ENCODE peak calls at places on chromosomes 11 and 22, in nine cellular contexts. One of them, this sample, is unnamed.

GRCh38 chr22:30439836-30440235 is 14.3 kb downstream of the MTFP1 start:
- DNase-seq in Calu3: no peak
- DNase-seq in activated T-cell treated with anti-CD3 and anti-CD28 coated beads, Interleukin-2, amount 50 U/mL, for 4 hours: no peak
- DNase-seq in central memory CD8-positive, alpha-beta T cell: no peak
- DNase-seq in RWPE1: no peak
- DNase-seq in iPS DF 6.9: no peak
- DNase-seq in hepatic stellate cell: no peak
- DNase-seq in GM19239: no peak
- DNase-seq in astrocyte of the hippocampus: no peak
- DNase-seq in this sample: no peak

GRCh38 chr11:31834237-31834636 is 23.1 kb upstream of the PAX6 start:
- DNase-seq in central memory CD8-positive, alpha-beta T cell: no peak
- DNase-seq in astrocyte of the hippocampus: no peak
- DNase-seq in hepatic stellate cell: no peak
- DNase-seq in Calu3: no peak
- DNase-seq in RWPE1: no peak
- DNase-seq in iPS DF 6.9: no peak
- DNase-seq in activated T-cell treated with anti-CD3 and anti-CD28 coated beads, Interleukin-2, amount 50 U/mL, for 4 hours: no peak
- DNase-seq in GM19239: no peak
- DNase-seq in this sample: no peak

GRCh38 chr22:28222066-28222465 is 303.0 kb upstream of the PITPNB start:
- DNase-seq in GM19239: no peak
- DNase-seq in hepatic stellate cell: no peak
- DNase-seq in Calu3: no peak
- DNase-seq in RWPE1: no peak
- DNase-seq in central memory CD8-positive, alpha-beta T cell: no peak
- DNase-seq in activated T-cell treated with anti-CD3 and anti-CD28 coated beads, Interleukin-2, amount 50 U/mL, for 4 hours: no peak
- DNase-seq in iPS DF 6.9: no peak
- DNase-seq in astrocyte of the hippocampus: no peak
- DNase-seq in this sample: no peak

GRCh38 chr11:94767701-94768601 is at the start of gene AMOTL1:
- DNase-seq in activated T-cell treated with anti-CD3 and anti-CD28 coated beads, Interleukin-2, amount 50 U/mL, for 4 hours: no peak
- DNase-seq in Calu3: peak
- DNase-seq in RWPE1: peak
- DNase-seq in GM19239: peak
- DNase-seq in iPS DF 6.9: peak
- DNase-seq in astrocyte of the hippocampus: peak
- DNase-seq in central memory CD8-positive, alpha-beta T cell: no peak
- DNase-seq in hepatic stellate cell: peak
- DNase-seq in this sample: no peak

GRCh38 chr11:13251961-13252360 is 25.6 kb upstream of the BMAL1 start:
- DNase-seq in GM19239: no peak
- DNase-seq in activated T-cell treated with anti-CD3 and anti-CD28 coated beads, Interleukin-2, amount 50 U/mL, for 4 hours: no peak
- DNase-seq in hepatic stellate cell: no peak
- DNase-seq in RWPE1: no peak
- DNase-seq in astrocyte of the hippocampus: no peak
- DNase-seq in central memory CD8-positive, alpha-beta T cell: no peak
- DNase-seq in iPS DF 6.9: no peak
- DNase-seq in Calu3: no peak
- DNase-seq in this sample: no peak

GRCh38 chr11:1384206-1384965 is 5.3 kb upstream of the BRSK2 start:
- DNase-seq in iPS DF 6.9: no peak
- DNase-seq in hepatic stellate cell: no peak
- DNase-seq in RWPE1: no peak
- DNase-seq in GM19239: no peak
- DNase-seq in central memory CD8-positive, alpha-beta T cell: no peak
- DNase-seq in activated T-cell treated with anti-CD3 and anti-CD28 coated beads, Interleukin-2, amount 50 U/mL, for 4 hours: no peak
- DNase-seq in astrocyte of the hippocampus: no peak
- DNase-seq in Calu3: no peak
- DNase-seq in this sample: no peak

GRCh38 chr11:63958013-63958412 is 16.4 kb upstream of the COX8A start:
- DNase-seq in Calu3: no peak
- DNase-seq in central memory CD8-positive, alpha-beta T cell: no peak
- DNase-seq in hepatic stellate cell: no peak
- DNase-seq in activated T-cell treated with anti-CD3 and anti-CD28 coated beads, Interleukin-2, amount 50 U/mL, for 4 hours: no peak
- DNase-seq in GM19239: no peak
- DNase-seq in RWPE1: no peak
- DNase-seq in astrocyte of the hippocampus: no peak
- DNase-seq in iPS DF 6.9: no peak
- DNase-seq in this sample: no peak

GRCh38 chr11:44726278-44727113 is at the start of gene TSPAN18:
- DNase-seq in Calu3: no peak
- DNase-seq in RWPE1: no peak
- DNase-seq in GM19239: peak
- DNase-seq in astrocyte of the hippocampus: peak
- DNase-seq in central memory CD8-positive, alpha-beta T cell: peak
- DNase-seq in hepatic stellate cell: no peak
- DNase-seq in activated T-cell treated with anti-CD3 and anti-CD28 coated beads, Interleukin-2, amount 50 U/mL, for 4 hours: peak
- DNase-seq in iPS DF 6.9: no peak
- DNase-seq in this sample: no peak

GRCh38 chr11:69454018-69454417 is 27.4 kb upstream of the LINC01488 start:
- DNase-seq in GM19239: no peak
- DNase-seq in Calu3: no peak
- DNase-seq in iPS DF 6.9: no peak
- DNase-seq in central memory CD8-positive, alpha-beta T cell: no peak
- DNase-seq in RWPE1: no peak
- DNase-seq in astrocyte of the hippocampus: no peak
- DNase-seq in activated T-cell treated with anti-CD3 and anti-CD28 coated beads, Interleukin-2, amount 50 U/mL, for 4 hours: no peak
- DNase-seq in hepatic stellate cell: no peak
- DNase-seq in this sample: no peak

GRCh38 chr11:119704849-119705248 is 24.2 kb downstream of the NECTIN1 start:
- DNase-seq in Calu3: no peak
- DNase-seq in hepatic stellate cell: no peak
- DNase-seq in activated T-cell treated with anti-CD3 and anti-CD28 coated beads, Interleukin-2, amount 50 U/mL, for 4 hours: no peak
- DNase-seq in iPS DF 6.9: no peak
- DNase-seq in GM19239: no peak
- DNase-seq in central memory CD8-positive, alpha-beta T cell: no peak
- DNase-seq in astrocyte of the hippocampus: no peak
- DNase-seq in RWPE1: no peak
- DNase-seq in this sample: no peak

GRCh38 chr11:29063630-29064361 is 953.0 kb downstream of the KCNA4 start:
- DNase-seq in GM19239: no peak
- DNase-seq in RWPE1: no peak
- DNase-seq in activated T-cell treated with anti-CD3 and anti-CD28 coated beads, Interleukin-2, amount 50 U/mL, for 4 hours: no peak
- DNase-seq in iPS DF 6.9: no peak
- DNase-seq in astrocyte of the hippocampus: no peak
- DNase-seq in central memory CD8-positive, alpha-beta T cell: no peak
- DNase-seq in hepatic stellate cell: no peak
- DNase-seq in Calu3: no peak
- DNase-seq in this sample: no peak

GRCh38 chr11:2929880-2930704 is 872 bp upstream of the PHLDA2 start:
- DNase-seq in RWPE1: peak
- DNase-seq in Calu3: peak
- DNase-seq in central memory CD8-positive, alpha-beta T cell: no peak
- DNase-seq in iPS DF 6.9: no peak
- DNase-seq in hepatic stellate cell: peak
- DNase-seq in astrocyte of the hippocampus: peak
- DNase-seq in GM19239: peak
- DNase-seq in activated T-cell treated with anti-CD3 and anti-CD28 coated beads, Interleukin-2, amount 50 U/mL, for 4 hours: peak
- DNase-seq in this sample: no peak

GRCh38 chr11:85133636-85134035 is 493.5 kb downstream of the DLG2 start:
- DNase-seq in Calu3: no peak
- DNase-seq in activated T-cell treated with anti-CD3 and anti-CD28 coated beads, Interleukin-2, amount 50 U/mL, for 4 hours: no peak
- DNase-seq in iPS DF 6.9: no peak
- DNase-seq in central memory CD8-positive, alpha-beta T cell: no peak
- DNase-seq in GM19239: no peak
- DNase-seq in hepatic stellate cell: no peak
- DNase-seq in astrocyte of the hippocampus: no peak
- DNase-seq in RWPE1: no peak
- DNase-seq in this sample: no peak

GRCh38 chr11:63262562-63262961 is 19.2 kb upstream of the SLC22A25 start:
- DNase-seq in GM19239: no peak
- DNase-seq in iPS DF 6.9: no peak
- DNase-seq in RWPE1: no peak
- DNase-seq in central memory CD8-positive, alpha-beta T cell: no peak
- DNase-seq in activated T-cell treated with anti-CD3 and anti-CD28 coated beads, Interleukin-2, amount 50 U/mL, for 4 hours: no peak
- DNase-seq in Calu3: no peak
- DNase-seq in astrocyte of the hippocampus: no peak
- DNase-seq in hepatic stellate cell: no peak
- DNase-seq in this sample: no peak

GRCh38 chr22:44023404-44024287 is 456 bp upstream of the PARVB start:
- DNase-seq in GM19239: no peak
- DNase-seq in hepatic stellate cell: peak
- DNase-seq in central memory CD8-positive, alpha-beta T cell: no peak
- DNase-seq in RWPE1: no peak
- DNase-seq in iPS DF 6.9: no peak
- DNase-seq in Calu3: peak
- DNase-seq in astrocyte of the hippocampus: peak
- DNase-seq in activated T-cell treated with anti-CD3 and anti-CD28 coated beads, Interleukin-2, amount 50 U/mL, for 4 hours: no peak
- DNase-seq in this sample: no peak

GRCh38 chr11:86740628-86741488 is 59.5 kb upstream of the PRSS23 start:
- DNase-seq in RWPE1: peak
- DNase-seq in activated T-cell treated with anti-CD3 and anti-CD28 coated beads, Interleukin-2, amount 50 U/mL, for 4 hours: no peak
- DNase-seq in hepatic stellate cell: peak
- DNase-seq in GM19239: no peak
- DNase-seq in Calu3: peak
- DNase-seq in iPS DF 6.9: peak
- DNase-seq in central memory CD8-positive, alpha-beta T cell: no peak
- DNase-seq in astrocyte of the hippocampus: peak
- DNase-seq in this sample: peak

GRCh38 chr11:25970726-25971508 is 361.0 kb upstream of the ANO3 start:
- DNase-seq in central memory CD8-positive, alpha-beta T cell: no peak
- DNase-seq in Calu3: peak
- DNase-seq in iPS DF 6.9: no peak
- DNase-seq in activated T-cell treated with anti-CD3 and anti-CD28 coated beads, Interleukin-2, amount 50 U/mL, for 4 hours: no peak
- DNase-seq in hepatic stellate cell: no peak
- DNase-seq in RWPE1: peak
- DNase-seq in GM19239: no peak
- DNase-seq in astrocyte of the hippocampus: no peak
- DNase-seq in this sample: no peak

GRCh38 chr11:78298216-78298860 is 109.6 kb downstream of the USP35 start:
- DNase-seq in RWPE1: no peak
- DNase-seq in activated T-cell treated with anti-CD3 and anti-CD28 coated beads, Interleukin-2, amount 50 U/mL, for 4 hours: no peak
- DNase-seq in central memory CD8-positive, alpha-beta T cell: no peak
- DNase-seq in iPS DF 6.9: no peak
- DNase-seq in astrocyte of the hippocampus: no peak
- DNase-seq in GM19239: no peak
- DNase-seq in Calu3: no peak
- DNase-seq in hepatic stellate cell: no peak
- DNase-seq in this sample: no peak

GRCh38 chr11:103898577-103899336 is 137.7 kb upstream of the DDI1 start:
- DNase-seq in hepatic stellate cell: no peak
- DNase-seq in activated T-cell treated with anti-CD3 and anti-CD28 coated beads, Interleukin-2, amount 50 U/mL, for 4 hours: no peak
- DNase-seq in RWPE1: no peak
- DNase-seq in Calu3: no peak
- DNase-seq in GM19239: no peak
- DNase-seq in iPS DF 6.9: no peak
- DNase-seq in astrocyte of the hippocampus: no peak
- DNase-seq in central memory CD8-positive, alpha-beta T cell: no peak
- DNase-seq in this sample: no peak

GRCh38 chr11:83978942-83979341 is 692.8 kb upstream of the CCDC90B start:
- DNase-seq in activated T-cell treated with anti-CD3 and anti-CD28 coated beads, Interleukin-2, amount 50 U/mL, for 4 hours: no peak
- DNase-seq in hepatic stellate cell: no peak
- DNase-seq in central memory CD8-positive, alpha-beta T cell: no peak
- DNase-seq in GM19239: no peak
- DNase-seq in astrocyte of the hippocampus: no peak
- DNase-seq in iPS DF 6.9: no peak
- DNase-seq in RWPE1: no peak
- DNase-seq in Calu3: no peak
- DNase-seq in this sample: no peak

GRCh38 chr11:128763224-128763623 is 69.4 kb downstream of the FLI1 start:
- DNase-seq in RWPE1: no peak
- DNase-seq in hepatic stellate cell: no peak
- DNase-seq in astrocyte of the hippocampus: no peak
- DNase-seq in Calu3: no peak
- DNase-seq in central memory CD8-positive, alpha-beta T cell: no peak
- DNase-seq in iPS DF 6.9: no peak
- DNase-seq in GM19239: no peak
- DNase-seq in activated T-cell treated with anti-CD3 and anti-CD28 coated beads, Interleukin-2, amount 50 U/mL, for 4 hours: no peak
- DNase-seq in this sample: no peak

GRCh38 chr22:19801340-19802000 is 40.9 kb downstream of the TBX1 start:
- DNase-seq in hepatic stellate cell: no peak
- DNase-seq in Calu3: no peak
- DNase-seq in astrocyte of the hippocampus: no peak
- DNase-seq in iPS DF 6.9: no peak
- DNase-seq in activated T-cell treated with anti-CD3 and anti-CD28 coated beads, Interleukin-2, amount 50 U/mL, for 4 hours: no peak
- DNase-seq in RWPE1: no peak
- DNase-seq in central memory CD8-positive, alpha-beta T cell: no peak
- DNase-seq in GM19239: no peak
- DNase-seq in this sample: no peak

GRCh38 chr22:25368271-25368670 is 148.8 kb downstream of the CRYBB2 start:
- DNase-seq in RWPE1: peak
- DNase-seq in GM19239: no peak
- DNase-seq in activated T-cell treated with anti-CD3 and anti-CD28 coated beads, Interleukin-2, amount 50 U/mL, for 4 hours: no peak
- DNase-seq in iPS DF 6.9: no peak
- DNase-seq in hepatic stellate cell: peak
- DNase-seq in central memory CD8-positive, alpha-beta T cell: no peak
- DNase-seq in Calu3: no peak
- DNase-seq in astrocyte of the hippocampus: peak
- DNase-seq in this sample: no peak

GRCh38 chr11:117828641-117829368 is 4.3 kb upstream of the FXYD2 start:
- DNase-seq in activated T-cell treated with anti-CD3 and anti-CD28 coated beads, Interleukin-2, amount 50 U/mL, for 4 hours: peak
- DNase-seq in Calu3: peak
- DNase-seq in central memory CD8-positive, alpha-beta T cell: peak
- DNase-seq in iPS DF 6.9: no peak
- DNase-seq in GM19239: no peak
- DNase-seq in RWPE1: peak
- DNase-seq in astrocyte of the hippocampus: peak
- DNase-seq in hepatic stellate cell: peak
- DNase-seq in this sample: no peak

GRCh38 chr11:76543006-76543703 is 98.3 kb downstream of the EMSY start:
- DNase-seq in central memory CD8-positive, alpha-beta T cell: no peak
- DNase-seq in iPS DF 6.9: no peak
- DNase-seq in RWPE1: no peak
- DNase-seq in activated T-cell treated with anti-CD3 and anti-CD28 coated beads, Interleukin-2, amount 50 U/mL, for 4 hours: no peak
- DNase-seq in Calu3: no peak
- DNase-seq in astrocyte of the hippocampus: no peak
- DNase-seq in hepatic stellate cell: no peak
- DNase-seq in GM19239: no peak
- DNase-seq in this sample: no peak

GRCh38 chr11:10305262-10305963 is 540 bp downstream of the ADM start:
- DNase-seq in central memory CD8-positive, alpha-beta T cell: no peak
- DNase-seq in GM19239: no peak
- DNase-seq in Calu3: peak
- DNase-seq in activated T-cell treated with anti-CD3 and anti-CD28 coated beads, Interleukin-2, amount 50 U/mL, for 4 hours: no peak
- DNase-seq in RWPE1: no peak
- DNase-seq in astrocyte of the hippocampus: peak
- DNase-seq in hepatic stellate cell: peak
- DNase-seq in iPS DF 6.9: no peak
- DNase-seq in this sample: no peak

GRCh38 chr11:28760676-28761390 is 652.6 kb downstream of the METTL15 start:
- DNase-seq in activated T-cell treated with anti-CD3 and anti-CD28 coated beads, Interleukin-2, amount 50 U/mL, for 4 hours: no peak
- DNase-seq in central memory CD8-positive, alpha-beta T cell: no peak
- DNase-seq in RWPE1: no peak
- DNase-seq in iPS DF 6.9: no peak
- DNase-seq in hepatic stellate cell: no peak
- DNase-seq in GM19239: no peak
- DNase-seq in Calu3: peak
- DNase-seq in astrocyte of the hippocampus: peak
- DNase-seq in this sample: no peak

GRCh38 chr11:121311373-121311772 is 18.8 kb downstream of the SC5D start:
- DNase-seq in RWPE1: no peak
- DNase-seq in astrocyte of the hippocampus: no peak
- DNase-seq in GM19239: no peak
- DNase-seq in central memory CD8-positive, alpha-beta T cell: no peak
- DNase-seq in activated T-cell treated with anti-CD3 and anti-CD28 coated beads, Interleukin-2, amount 50 U/mL, for 4 hours: no peak
- DNase-seq in hepatic stellate cell: no peak
- DNase-seq in Calu3: no peak
- DNase-seq in iPS DF 6.9: no peak
- DNase-seq in this sample: no peak

GRCh38 chr11:130442728-130443127 is 5.7 kb upstream of the ADAMTS15 start:
- DNase-seq in iPS DF 6.9: no peak
- DNase-seq in activated T-cell treated with anti-CD3 and anti-CD28 coated beads, Interleukin-2, amount 50 U/mL, for 4 hours: no peak
- DNase-seq in GM19239: no peak
- DNase-seq in hepatic stellate cell: no peak
- DNase-seq in central memory CD8-positive, alpha-beta T cell: no peak
- DNase-seq in RWPE1: no peak
- DNase-seq in Calu3: no peak
- DNase-seq in astrocyte of the hippocampus: no peak
- DNase-seq in this sample: no peak

GRCh38 chr11:86484164-86484794 is 109.6 kb downstream of the CCDC81 start:
- DNase-seq in central memory CD8-positive, alpha-beta T cell: no peak
- DNase-seq in GM19239: no peak
- DNase-seq in Calu3: peak
- DNase-seq in RWPE1: peak
- DNase-seq in astrocyte of the hippocampus: peak
- DNase-seq in hepatic stellate cell: peak
- DNase-seq in iPS DF 6.9: no peak
- DNase-seq in activated T-cell treated with anti-CD3 and anti-CD28 coated beads, Interleukin-2, amount 50 U/mL, for 4 hours: no peak
- DNase-seq in this sample: peak

GRCh38 chr11:134485316-134485715 is 73.3 kb upstream of the B3GAT1 start:
- DNase-seq in iPS DF 6.9: no peak
- DNase-seq in RWPE1: no peak
- DNase-seq in hepatic stellate cell: no peak
- DNase-seq in astrocyte of the hippocampus: no peak
- DNase-seq in central memory CD8-positive, alpha-beta T cell: no peak
- DNase-seq in GM19239: no peak
- DNase-seq in activated T-cell treated with anti-CD3 and anti-CD28 coated beads, Interleukin-2, amount 50 U/mL, for 4 hours: no peak
- DNase-seq in Calu3: no peak
- DNase-seq in this sample: no peak